ENCODE peak calls at places on chromosomes 13 and 19, in eight cellular contexts. X, G, J, Y, R, K, C and D are unnamed samples.
A peak's percentile ranks its signal among the peaks of the same experiment; 100 is the strongest.

GRCh38 chr19:17755977-17756670 is 4.8 kb downstream of the FCHO1 start:
- DNase-seq in R (peak; percentile 50), K (no peak), G (peak; percentile 90), X (no peak), J (no peak), C (peak; percentile 58), Y (peak; percentile 81), D (no peak)

GRCh38 chr19:15782211-15782610 is 5.2 kb upstream of the OR10H5 start:
- DNase-seq in J (no peak), C (no peak), X (no peak), R (no peak), G (no peak), K (no peak), Y (no peak), D (no peak)

GRCh38 chr13:110346661-110347067 is 39.6 kb downstream of the COL4A2 start:
- DNase-seq in G (no peak), C (no peak), Y (no peak), K (no peak), R (no peak), J (no peak), X (peak; percentile 94), D (no peak)

GRCh38 chr19:41939861-41940442 is 11.7 kb upstream of the ERFL start:
- DNase-seq in J (no peak), K (no peak), X (no peak), Y (no peak), C (no peak), G (peak; percentile 21), R (no peak), D (no peak)

GRCh38 chr19:19110410-19111137 is 27.7 kb downstream of the TMEM161A start:
- DNase-seq in X (no peak), G (no peak), Y (peak; percentile 69), J (no peak), R (no peak), C (no peak), K (no peak), D (no peak)

GRCh38 chr13:96700657-96701056 is 293.6 kb downstream of the OXGR1 start:
- DNase-seq in K (no peak), R (no peak), C (no peak), J (no peak), Y (no peak), X (no peak), G (no peak), D (no peak)

GRCh38 chr13:62337109-62337880 is 921.6 kb upstream of the PCDH20 start:
- DNase-seq in Y (peak; percentile 27), G (no peak), X (no peak), J (no peak), R (no peak), K (no peak), C (peak; percentile 5), D (no peak)

GRCh38 chr19:2170219-2170618 is 6.5 kb downstream of the DOT1L start:
- DNase-seq in K (no peak), C (no peak), R (no peak), G (peak; percentile 36), Y (peak; percentile 28), X (no peak), J (no peak), D (no peak)

GRCh38 chr19:52172347-52172746 is 926 bp upstream of the ZNF836 start:
- DNase-seq in J (no peak), K (no peak), G (no peak), C (no peak), R (no peak), Y (no peak), X (no peak), D (no peak)

GRCh38 chr13:27401210-27401609 is 23.2 kb upstream of the GTF3A start:
- DNase-seq in C (no peak), J (peak; percentile 30), X (no peak), R (no peak), K (no peak), Y (no peak), G (no peak), D (no peak)

GRCh38 chr13:52800856-52801255 is 47.6 kb downstream of the PCDH8 start:
- DNase-seq in K (no peak), J (no peak), Y (no peak), X (no peak), R (no peak), G (no peak), C (no peak), D (no peak)

GRCh38 chr19:39138221-39139211 is 12.9 kb downstream of the PAK4 start:
- DNase-seq in J (no peak), X (no peak), C (no peak), Y (no peak), K (no peak), R (no peak), G (no peak), D (no peak)

GRCh38 chr19:47353307-47353712 is 4.2 kb downstream of the DHX34 start:
- DNase-seq in Y (no peak), G (no peak), R (no peak), K (no peak), X (no peak), C (no peak), J (peak; percentile 49), D (no peak)

GRCh38 chr19:19471682-19472081 is 43.7 kb downstream of the TSSK6 start:
- DNase-seq in C (no peak), J (no peak), Y (no peak), K (no peak), R (no peak), X (no peak), G (no peak), D (no peak)

GRCh38 chr19:44603201-44603945 is 10.0 kb upstream of the IGSF23 start:
- DNase-seq in X (no peak), G (no peak), C (peak; percentile 95), Y (no peak), K (no peak), R (peak; percentile 99), J (no peak), D (no peak)

GRCh38 chr19:35790981-35791813 is 15.8 kb downstream of the ARHGAP33 start:
- DNase-seq in R (no peak), K (peak; percentile 75), G (no peak), J (no peak), Y (no peak), X (no peak), C (no peak), D (peak; percentile 61)

GRCh38 chr13:105063676-105064075 is 1471.8 kb downstream of the EFNB2 start:
- DNase-seq in X (no peak), J (no peak), Y (no peak), G (no peak), R (peak; percentile 29), C (no peak), K (no peak), D (no peak)

GRCh38 chr13:26523007-26523406 is 34.5 kb upstream of the WASF3 start:
- DNase-seq in G (no peak), R (no peak), C (no peak), K (no peak), J (no peak), Y (no peak), X (no peak), D (no peak)

GRCh38 chr19:4722671-4723464 is 774 bp downstream of the DPP9 start:
- DNase-seq in J (no peak), C (peak; percentile 78), G (peak; percentile 44), X (no peak), R (peak; percentile 53), K (no peak), Y (no peak), D (no peak)

GRCh38 chr13:85693889-85694511 is 105.2 kb downstream of the SLITRK6 start:
- DNase-seq in J (no peak), C (peak; percentile 23), X (no peak), R (peak; percentile 44), G (no peak), K (no peak), Y (no peak), D (no peak)

GRCh38 chr19:15195381-15195964 is 5.3 kb downstream of the NOTCH3 start:
- DNase-seq in Y (peak; percentile 85), C (peak; percentile 53), J (peak; percentile 39), R (peak; percentile 61), X (no peak), G (no peak), K (no peak), D (no peak)

GRCh38 chr13:39675904-39676303 is 20.4 kb downstream of the COG6 start:
- DNase-seq in Y (no peak), C (no peak), G (no peak), J (no peak), K (no peak), R (no peak), X (no peak), D (no peak)

GRCh38 chr19:49712397-49712859 is 21.5 kb downstream of the CPT1C start:
- DNase-seq in J (peak; percentile 57), X (no peak), R (peak; percentile 1), C (peak; percentile 61), K (no peak), Y (peak; percentile 96), G (peak; percentile 78), D (peak; percentile 87)

GRCh38 chr13:94703721-94704314 is 8.5 kb downstream of the SOX21 start:
- DNase-seq in J (no peak), R (no peak), G (no peak), K (no peak), C (no peak), Y (no peak), X (no peak), D (no peak)
- H3K27ac ChIP-seq in J (no peak overlapping the region), R (no peak overlapping the region), G (no peak overlapping the region), K (no peak overlapping the region), C (no peak overlapping the region), Y (no peak overlapping the region), X (no peak overlapping the region), D (no peak overlapping the region)

GRCh38 chr19:37551123-37551993 is 43.2 kb downstream of the ZNF571 start:
- DNase-seq in Y (no peak), R (peak; percentile 44), C (peak; percentile 81), J (peak; percentile 50), X (no peak), G (peak; percentile 89), K (no peak), D (no peak)
- TF ChIP-seq CTCF in Y (peak; percentile 50), R (peak; percentile 37), C (peak; percentile 72), J (peak; percentile 47), X (peak; percentile 55), G (peak; percentile 42), K (no peak), D (no peak)

GRCh38 chr13:24649685-24650038 is 30.5 kb upstream of the ATP12A start:
- DNase-seq in R (no peak), Y (no peak), X (no peak), G (no peak), C (no peak), J (no peak), K (no peak), D (no peak)

GRCh38 chr13:24652346-24652745 is 27.9 kb upstream of the ATP12A start:
- DNase-seq in J (no peak), K (no peak), C (no peak), R (no peak), X (no peak), G (no peak), Y (no peak), D (no peak)

GRCh38 chr13:24650157-24650556 is 30.1 kb upstream of the ATP12A start:
- DNase-seq in C (peak; percentile 74), G (no peak), Y (no peak), K (no peak), X (no peak), J (no peak), R (peak; percentile 40), D (no peak)

GRCh38 chr13:24648983-24649684 is 31.1 kb upstream of the ATP12A start:
- DNase-seq in Y (no peak), X (no peak), C (no peak), R (no peak), G (no peak), J (no peak), K (no peak), D (no peak)

GRCh38 chr13:24651718-24652345 is 28.4 kb upstream of the ATP12A start:
- DNase-seq in Y (no peak), C (no peak), J (no peak), G (no peak), K (no peak), R (no peak), X (no peak), D (no peak)
- H3K27ac ChIP-seq in Y (no peak overlapping the region), C (no peak overlapping the region), J (no peak overlapping the region), G (no peak overlapping the region), K (no peak overlapping the region), R (no peak overlapping the region), X (no peak overlapping the region), D (no peak overlapping the region)

GRCh38 chr19:10692673-10693264 is 8.5 kb upstream of the QTRT1 start:
- DNase-seq in C (no peak), G (no peak), R (no peak), X (no peak), J (no peak), K (no peak), Y (peak; percentile 54), D (no peak)
- TF ChIP-seq CTCF in C (no peak), G (no peak), R (no peak), X (no peak), J (no peak), K (no peak), Y (no peak), D (no peak)